ENCODE peak calls at places on chromosomes 3 and 15, in ten cellular contexts. A is mammary epithelial cell; I is GM23248; Y is neuronal stem cell; H is ovary; F is CD4-positive, CD25-positive, alpha-beta regulatory T cell; L is body of pancreas; S is lower lobe of right lung; M is esophagus muscularis mucosa; G is tibial nerve. K is an unnamed sample. For H3K36me3 and H3K27me3, the result is how much of the 10 kb centered on the place peaks cover.

GRCh38 chr3:37816271-37816670 is 45.4 kb upstream of the CTDSPL start:
- DNase-seq in A (no peak), I (peak), Y (no peak), H (no peak), F (no peak), L (no peak), S (no peak), M (no peak), G (no peak), K (no peak)

GRCh38 chr3:150743508-150743907 is 19.5 kb downstream of the SIAH2 start:
- DNase-seq in A (peak), I (peak), Y (no peak), H (no peak), F (no peak), L (no peak), S (no peak), M (no peak), G (no peak), K (no peak)

GRCh38 chr3:172068977-172069376 is 29.6 kb downstream of the FNDC3B start:
- DNase-seq in A (no peak), I (no peak), Y (no peak), H (no peak), F (no peak), L (no peak), S (no peak), M (no peak), G (no peak), K (no peak)

GRCh38 chr3:179100652-179101051 is 29.0 kb upstream of the ZMAT3 start:
- DNase-seq in A (peak), I (peak), Y (no peak), H (no peak), F (no peak), L (no peak), S (no peak), M (no peak), G (no peak), K (no peak)

GRCh38 chr3:193894121-193894863 is 241.7 kb upstream of the HES1 start:
- DNase-seq in A (no peak), I (no peak), Y (no peak), H (no peak), F (no peak), L (peak), S (peak), M (no peak), G (no peak), K (no peak)

GRCh38 chr3:5092018-5092417 is 30.1 kb upstream of the ARL8B start:
- DNase-seq in A (peak), I (no peak), Y (no peak), H (no peak), F (no peak), L (no peak), S (no peak), M (no peak), G (no peak), K (no peak)

GRCh38 chr3:127997961-127998360 is 54.3 kb upstream of the SEC61A1 start:
- DNase-seq in A (no peak), I (no peak), Y (no peak), H (no peak), F (no peak), L (peak), S (no peak), M (no peak), G (no peak), K (no peak)

GRCh38 chr3:141828487-141829284 is 47.8 kb upstream of the ATP1B3 start:
- DNase-seq in A (peak), I (peak), Y (no peak), H (no peak), F (no peak), L (peak), S (peak), M (no peak), G (peak), K (peak)

GRCh38 chr3:136464502-136464901 is 214.4 kb downstream of the PCCB start:
- DNase-seq in A (peak), I (peak), Y (no peak), H (no peak), F (no peak), L (no peak), S (no peak), M (no peak), G (no peak), K (no peak)

GRCh38 chr15:60006203-60006782 is 2.2 kb downstream of the FOXB1 start:
- DNase-seq in A (peak), I (peak), Y (peak), H (no peak), F (peak), L (peak), S (peak), M (no peak), G (no peak), K (peak)

GRCh38 chr3:110871869-110872268 is 199.7 kb upstream of the NECTIN3 start:
- DNase-seq in A (no peak), I (no peak), Y (no peak), H (no peak), F (no peak), L (no peak), S (no peak), M (no peak), G (no peak), K (no peak)

GRCh38 chr3:153927107-153927506 is 194.1 kb upstream of the ARHGEF26 start:
- DNase-seq in A (peak), I (peak), Y (no peak), H (no peak), F (no peak), L (no peak), S (no peak), M (no peak), G (peak), K (no peak)

GRCh38 chr3:112958749-112959560 is 15.9 kb downstream of the CD200R1 start:
- DNase-seq in A (no peak), I (no peak), Y (no peak), H (no peak), F (no peak), L (no peak), S (no peak), M (no peak), G (no peak), K (no peak)

GRCh38 chr3:122996038-122996580 is 31.5 kb downstream of the SEMA5B start:
- DNase-seq in A (no peak), I (no peak), Y (no peak), H (no peak), F (no peak), L (peak), S (no peak), M (no peak), G (no peak), K (no peak)

GRCh38 chr3:197734667-197735318 is 1.9 kb downstream of the RUBCN start:
- DNase-seq in A (no peak), I (no peak), Y (no peak), H (no peak), F (no peak), L (no peak), S (no peak), M (no peak), G (no peak), K (no peak)

GRCh38 chr3:184773341-184774186 is 38.4 kb upstream of the VPS8 start:
- DNase-seq in A (no peak), I (peak), Y (peak), H (no peak), F (no peak), L (no peak), S (no peak), M (no peak), G (no peak), K (no peak)

GRCh38 chr15:39661776-39662175 is 80.9 kb downstream of the THBS1 start:
- DNase-seq in A (no peak), I (peak), Y (no peak), H (no peak), F (no peak), L (no peak), S (no peak), M (no peak), G (no peak), K (no peak)

GRCh38 chr3:187368251-187368733 is at the start of gene RTP4:
- DNase-seq in A (peak), I (peak), Y (no peak), H (peak), F (peak), L (peak), S (no peak), M (no peak), G (peak), K (no peak)

GRCh38 chr3:189406148-189406547 is 225.0 kb upstream of the TP63 start:
- DNase-seq in A (no peak), I (no peak), Y (no peak), H (no peak), F (no peak), L (no peak), S (no peak), M (no peak), G (no peak), K (no peak)

GRCh38 chr3:113695818-113696645 is at the start of gene USF3:
- DNase-seq in A (peak), I (peak), Y (no peak), H (peak), F (peak), L (peak), S (peak), M (peak), G (peak), K (peak)

GRCh38 chr3:50516048-50516871 is 12.8 kb upstream of the CACNA2D2 start:
- DNase-seq in A (no peak), I (peak), Y (peak), H (peak), F (no peak), L (peak), S (peak), M (no peak), G (no peak), K (peak)

GRCh38 chr3:142724682-142725351 is 983 bp downstream of the TRPC1 start:
- DNase-seq in A (peak), I (peak), Y (no peak), H (peak), F (peak), L (peak), S (peak), M (no peak), G (peak), K (peak)

GRCh38 chr3:118587037-118587741 is 447.5 kb downstream of the IGSF11 start:
- DNase-seq in A (peak), I (no peak), Y (no peak), H (no peak), F (no peak), L (peak), S (no peak), M (no peak), G (no peak), K (no peak)

GRCh38 chr15:99474041-99474906 is 91.5 kb upstream of the MEF2A start:
- DNase-seq in A (no peak), I (no peak), Y (no peak), H (no peak), F (no peak), L (no peak), S (peak), M (no peak), G (no peak), K (peak)

GRCh38 chr3:126480251-126480650 is 4.6 kb upstream of the ZXDC start:
- DNase-seq in A (no peak), I (no peak), Y (no peak), H (no peak), F (no peak), L (no peak), S (peak), M (no peak), G (no peak), K (no peak)

GRCh38 chr3:79810101-79810500 is 42.3 kb upstream of the ROBO1 start:
- DNase-seq in A (no peak), I (no peak), Y (no peak), H (no peak), F (no peak), L (no peak), S (no peak), M (no peak), G (no peak), K (no peak)

GRCh38 chr15:85746641-85747040 is 48.1 kb downstream of the KLHL25 start:
- DNase-seq in A (no peak), I (no peak), Y (no peak), H (no peak), F (no peak), L (no peak), S (no peak), M (no peak), G (no peak), K (no peak)

GRCh38 chr3:126356373-126357298 is 572 bp downstream of the KLF15 start:
- DNase-seq in A (no peak), I (peak), Y (peak), H (peak), F (no peak), L (peak), S (peak), M (no peak), G (no peak), K (peak)

GRCh38 chr3:191783039-191783438 is 322.1 kb downstream of the PYDC2 start:
- DNase-seq in A (peak), I (no peak), Y (no peak), H (no peak), F (no peak), L (no peak), S (no peak), M (no peak), G (no peak), K (no peak)

GRCh38 chr15:60419752-60420151 is 22.0 kb upstream of the ANXA2 start:
- DNase-seq in A (no peak), I (peak), Y (no peak), H (no peak), F (no peak), L (no peak), S (no peak), M (no peak), G (no peak), K (no peak)

GRCh38 chr15:65332662-65333440 is 28.4 kb downstream of the RNU5B-1 start:
- DNase-seq in A (no peak), I (no peak), Y (no peak), H (no peak), F (no peak), L (no peak), S (no peak), M (no peak), G (no peak), K (peak)

GRCh38 chr3:141878812-141879211 is 2.4 kb downstream of the ATP1B3 start:
- DNase-seq in A (peak), I (peak), Y (no peak), H (no peak), F (no peak), L (no peak), S (no peak), M (no peak), G (no peak), K (no peak)

GRCh38 chr3:118772036-118773030 is 262.3 kb downstream of the IGSF11 start:
- DNase-seq in A (peak), I (no peak), Y (no peak), H (no peak), F (no peak), L (no peak), S (no peak), M (no peak), G (no peak), K (peak)

GRCh38 chr3:101065962-101066361 is 72.7 kb upstream of the ABI3BP start:
- DNase-seq in A (peak), I (peak), Y (no peak), H (no peak), F (no peak), L (no peak), S (no peak), M (no peak), G (no peak), K (no peak)

GRCh38 chr3:177460100-177460499 is 262.8 kb upstream of the TBL1XR1 start:
- DNase-seq in A (no peak), I (no peak), Y (no peak), H (no peak), F (no peak), L (no peak), S (no peak), M (no peak), G (no peak), K (peak)
- H3K4me3 ChIP-seq in A (no peak), I (no peak), Y (no peak), H (no peak), F (no peak), L (no peak), S (no peak), M (peak), G (no peak), K (no peak)

GRCh38 chr15:61769557-61769956 is 290.7 kb downstream of the VPS13C start:
- DNase-seq in A (no peak), I (no peak), Y (no peak), H (no peak), F (no peak), L (no peak), S (no peak), M (no peak), G (no peak), K (no peak)

GRCh38 chr15:61762682-61763081 is 297.6 kb downstream of the VPS13C start:
- DNase-seq in A (no peak), I (no peak), Y (no peak), H (no peak), F (no peak), L (no peak), S (no peak), M (no peak), G (no peak), K (no peak)

GRCh38 chr15:61764141-61764540 is 296.1 kb downstream of the VPS13C start:
- DNase-seq in A (no peak), I (no peak), Y (no peak), H (no peak), F (no peak), L (no peak), S (no peak), M (no peak), G (no peak), K (no peak)

GRCh38 chr15:61764981-61765380 is 295.3 kb downstream of the VPS13C start:
- DNase-seq in A (no peak), I (no peak), Y (no peak), H (no peak), F (no peak), L (no peak), S (no peak), M (no peak), G (no peak), K (no peak)

DNA sequence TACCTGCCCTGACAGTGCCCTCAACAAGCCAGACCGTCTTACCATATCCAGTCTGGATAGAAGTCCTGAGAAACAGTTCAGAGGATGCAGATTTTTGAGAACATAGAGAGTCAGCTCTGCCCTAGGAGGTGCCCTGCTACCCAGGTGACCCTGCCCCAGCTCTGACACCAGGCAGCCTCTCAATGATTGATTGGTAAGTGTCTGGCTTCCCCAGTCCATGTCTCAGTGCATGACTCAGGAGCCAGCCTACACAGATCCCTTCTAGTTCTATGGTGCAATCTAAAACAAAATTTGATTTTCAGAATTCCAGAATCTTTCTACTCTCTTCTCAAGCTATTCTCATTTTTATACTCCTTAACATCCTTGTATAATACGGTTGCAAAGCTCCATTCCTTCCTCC is 292.1 kb downstream of the VPS13C start:
- DNase-seq in A (peak), I (no peak), Y (no peak), H (no peak), F (no peak), L (no peak), S (no peak), M (no peak), G (no peak), K (no peak)
- H3K36me3 ChIP-seq in A (under half), I (under half), Y (under half), H (under half), F (under half), L (under half), S (under half), M (under half), G (under half), K (under half)

GRCh38 chr3:59425371-59425770 is 375.5 kb upstream of the CFAP20DC start:
- DNase-seq in A (peak), I (peak), Y (no peak), H (no peak), F (no peak), L (no peak), S (no peak), M (no peak), G (no peak), K (no peak)
- H3K27me3 ChIP-seq in A (under half), I (under half), Y (under half), H (under half), F (under half), L (under half), S (under half), M (under half), G (under half), K (under half)

GRCh38 chr15:88909956-88910831 is 3.0 kb downstream of the MFGE8 start:
- DNase-seq in A (no peak), I (peak), Y (no peak), H (no peak), F (no peak), L (no peak), S (no peak), M (no peak), G (peak), K (peak)

GRCh38 chr15:88913017-88913849 is at the start of gene MFGE8:
- DNase-seq in A (peak), I (peak), Y (peak), H (peak), F (peak), L (peak), S (peak), M (peak), G (peak), K (peak)

GRCh38 chr15:88912500-88912921 is 668 bp downstream of the MFGE8 start:
- DNase-seq in A (peak), I (peak), Y (no peak), H (peak), F (no peak), L (no peak), S (no peak), M (no peak), G (no peak), K (peak)

GRCh38 chr15:88913850-88914169 is 631 bp upstream of the MFGE8 start:
- DNase-seq in A (no peak), I (no peak), Y (no peak), H (no peak), F (no peak), L (no peak), S (no peak), M (no peak), G (no peak), K (peak)

DNA sequence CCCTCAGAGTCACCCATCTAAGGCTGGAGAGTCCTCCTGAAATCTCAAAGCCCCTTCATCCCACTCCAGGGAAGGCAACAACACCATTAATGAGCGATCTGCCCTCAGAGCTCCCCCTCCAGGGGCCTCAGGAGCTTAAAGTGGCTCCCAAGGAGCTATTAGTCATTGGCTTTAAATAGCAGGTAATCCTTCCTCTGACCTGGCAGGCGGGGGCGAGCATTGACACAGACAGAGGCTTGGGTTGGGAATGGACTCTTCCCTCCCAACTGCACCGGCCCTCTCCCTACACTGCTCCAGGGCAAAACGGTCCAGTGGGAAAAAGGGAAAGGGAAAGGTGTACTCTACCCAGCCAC is 1.4 kb downstream of the MFGE8 start:
- DNase-seq in A (peak), I (peak), Y (no peak), H (no peak), F (no peak), L (no peak), S (no peak), M (no peak), G (no peak), K (peak)
- H3K4me3 ChIP-seq in A (peak), I (peak), Y (peak), H (peak), F (peak), L (no peak), S (peak), M (peak), G (peak), K (peak)

DNA sequence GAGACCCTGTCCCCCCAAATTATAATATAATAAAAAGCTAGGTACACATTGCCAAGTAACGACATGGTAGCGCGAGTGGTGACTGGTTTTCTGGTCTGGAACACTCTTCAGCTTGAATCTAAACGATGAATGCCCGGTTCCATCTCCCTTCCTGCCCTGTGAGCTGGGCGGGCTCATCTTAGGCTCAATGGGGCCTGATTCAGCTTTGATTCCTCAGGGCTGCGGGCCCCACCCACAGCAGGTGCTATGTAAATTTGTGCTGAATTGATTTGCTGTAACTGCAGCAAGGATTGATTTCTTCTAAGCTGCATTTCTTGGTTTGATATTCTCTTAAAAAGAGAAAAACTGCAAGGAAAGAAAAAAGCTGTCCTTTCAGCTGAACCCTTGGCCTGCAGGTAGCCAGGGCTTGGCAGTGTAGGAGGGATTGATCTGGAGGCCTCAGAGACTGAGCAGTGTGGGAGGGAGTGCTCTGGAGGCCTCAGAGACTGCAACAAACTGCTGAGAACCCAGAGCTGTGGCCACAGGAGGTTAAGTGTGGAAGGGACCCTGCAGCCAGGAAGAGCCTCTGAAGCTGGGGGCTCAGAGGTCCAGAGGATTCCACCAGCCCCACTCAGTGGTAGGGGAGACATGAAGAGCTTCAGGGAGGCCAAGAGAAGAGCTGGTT is 231.6 kb downstream of the XXYLT1 start:
- DNase-seq in A (no peak), I (no peak), Y (no peak), H (no peak), F (no peak), L (no peak), S (no peak), M (no peak), G (no peak), K (no peak)
- H3K36me3 ChIP-seq in A (under half), I (under half), Y (under half), H (under half), F (under half), L (under half), S (under half), M (under half), G (under half), K (under half)

DNA sequence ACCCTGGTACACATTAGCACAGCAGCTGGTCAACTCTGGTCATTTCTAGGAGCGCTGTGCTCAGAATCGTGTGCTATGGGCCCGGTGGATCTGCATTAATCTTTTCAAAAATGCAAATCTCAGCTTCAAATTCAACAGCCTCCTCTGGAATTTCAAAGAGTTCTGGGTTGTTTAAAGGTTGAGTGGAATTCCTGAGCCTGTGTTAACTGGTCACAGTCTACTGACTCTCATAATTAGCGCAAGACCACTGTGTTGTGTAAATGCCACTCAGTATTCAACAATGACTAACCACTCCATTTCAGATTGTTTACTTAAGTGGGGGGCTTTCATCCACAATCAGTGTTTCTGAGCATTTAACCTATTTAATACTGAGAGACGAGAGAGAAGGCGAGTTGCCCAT is 2.7 kb upstream of the ARNT2 start:
- DNase-seq in A (no peak), I (no peak), Y (no peak), H (no peak), F (no peak), L (no peak), S (no peak), M (peak), G (no peak), K (no peak)
- H3K27me3 ChIP-seq in A (under half), I (under half), Y (under half), H (under half), F (under half), L (under half), S (under half), M (under half), G (under half), K (under half)

K was measured in H7.